ENCODE peak calls at places on chromosome 3, in seven cellular contexts. H, T, I, P, D, F and Z are unnamed samples.

GRCh38 chr3:55482496-55483195 is 4.5 kb downstream of the WNT5A start:
- DNase-seq in T (no peak), I (peak), F (peak), H (no peak), D (no peak), P (no peak), Z (no peak)

GRCh38 chr3:142523921-142524566 is 54.5 kb downstream of the ATR start:
- DNase-seq in H (no peak), T (no peak), D (no peak), I (no peak), P (no peak), F (peak), Z (no peak)

GRCh38 chr3:133881492-133881891 is 14.2 kb downstream of the RAB6B start:
- DNase-seq in F (no peak), T (no peak), P (no peak), H (no peak), I (no peak), D (no peak), Z (no peak)

GRCh38 chr3:126908752-126909275 is 74.1 kb upstream of the PLXNA1 start:
- DNase-seq in I (no peak), D (no peak), H (no peak), P (no peak), F (no peak), T (no peak), Z (no peak)

GRCh38 chr3:59240856-59241255 is 191.0 kb upstream of the CFAP20DC start:
- DNase-seq in D (no peak), H (no peak), F (peak), T (no peak), I (no peak), P (no peak), Z (no peak)

GRCh38 chr3:154314152-154314551 is 10.1 kb downstream of the DHX36 start:
- DNase-seq in F (no peak), T (no peak), P (no peak), D (no peak), I (no peak), H (no peak), Z (no peak)

GRCh38 chr3:124995460-124995994 is 60.3 kb downstream of the HEG1 start:
- DNase-seq in H (peak), I (peak), P (peak), T (no peak), D (peak), F (peak), Z (peak)

GRCh38 chr3:55477306-55478010 is 9.6 kb downstream of the WNT5A start:
- DNase-seq in F (no peak), D (no peak), I (no peak), H (no peak), T (no peak), P (no peak), Z (no peak)

GRCh38 chr3:131217296-131217741 is 164.3 kb upstream of the NUDT16 start:
- DNase-seq in P (no peak), F (no peak), D (peak), H (no peak), I (peak), T (no peak), Z (no peak)

GRCh38 chr3:127206154-127206553 is 13.2 kb downstream of the PRR23E start:
- DNase-seq in T (no peak), H (no peak), D (no peak), I (no peak), F (no peak), P (no peak), Z (no peak)

GRCh38 chr3:42635111-42635510 is 18.4 kb upstream of the ZBTB47 start:
- DNase-seq in T (no peak), I (no peak), D (no peak), H (no peak), F (peak), P (no peak), Z (no peak)

GRCh38 chr3:7957024-7957423 is 544.6 kb upstream of the LMCD1 start:
- DNase-seq in D (no peak), T (no peak), I (no peak), P (no peak), F (no peak), H (no peak), Z (no peak)

GRCh38 chr3:34725774-34726173 is 913.6 kb upstream of the ARPP21 start:
- DNase-seq in P (no peak), H (no peak), D (no peak), I (no peak), F (no peak), T (no peak), Z (no peak)

GRCh38 chr3:157201648-157202278 is 41.8 kb upstream of the CCNL1 start:
- DNase-seq in T (no peak), D (peak), P (no peak), I (peak), H (no peak), F (peak), Z (no peak)

GRCh38 chr3:129305592-129306091 is 27.0 kb downstream of the HMCES start:
- DNase-seq in I (peak), F (peak), T (peak), P (peak), H (peak), D (no peak), Z (peak)

GRCh38 chr3:182490601-182491485 is 302.5 kb upstream of the ATP11B start:
- DNase-seq in I (peak), P (no peak), H (no peak), D (peak), F (no peak), T (no peak), Z (peak)

GRCh38 chr3:37015631-37016030 is 22.3 kb downstream of the MLH1 start:
- DNase-seq in D (no peak), H (no peak), I (no peak), P (peak), T (no peak), F (no peak), Z (no peak)

GRCh38 chr3:37017683-37018082 is 24.4 kb downstream of the MLH1 start:
- DNase-seq in I (no peak), D (no peak), F (no peak), T (no peak), H (no peak), P (peak), Z (no peak)

GRCh38 chr3:37014620-37015019 is 21.3 kb downstream of the MLH1 start:
- DNase-seq in F (no peak), T (no peak), H (no peak), D (no peak), I (peak), P (peak), Z (no peak)

DNA sequence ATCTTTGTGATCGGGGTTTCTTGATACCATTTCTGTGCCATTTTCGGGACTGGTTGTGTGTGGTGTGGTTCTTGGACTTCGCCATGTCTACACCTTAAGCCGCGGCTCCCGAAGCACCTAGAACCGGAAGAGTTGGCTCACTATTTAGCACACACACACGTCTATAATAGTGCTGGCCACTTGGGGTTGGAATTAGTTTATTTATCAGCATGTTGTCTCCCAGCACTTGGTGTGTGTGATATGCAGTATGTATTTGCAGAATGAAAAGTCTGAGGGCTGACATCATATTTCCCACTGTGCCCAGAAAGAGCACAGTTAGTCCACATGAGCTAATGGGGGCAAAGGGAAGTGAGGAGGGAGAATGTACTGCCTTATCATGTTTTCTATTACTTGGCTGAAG is 23.6 kb downstream of the MLH1 start:
- DNase-seq in T (no peak), D (no peak), I (no peak), F (no peak), H (no peak), P (peak), Z (no peak)
- H3K27ac ChIP-seq in T (no peak), D (no peak), I (no peak), F (no peak), H (no peak), P (peak), Z (no peak)

GRCh38 chr3:73602171-73602570 is 22.6 kb downstream of the PDZRN3 start:
- DNase-seq in I (no peak), F (peak), H (no peak), D (no peak), P (peak), T (no peak), Z (no peak)

GRCh38 chr3:73599605-73600004 is 25.1 kb downstream of the PDZRN3 start:
- DNase-seq in D (no peak), I (no peak), F (no peak), P (no peak), T (no peak), H (no peak), Z (no peak)

GRCh38 chr3:73600293-73600938 is 24.3 kb downstream of the PDZRN3 start:
- DNase-seq in P (no peak), T (no peak), D (no peak), I (peak), F (peak), H (no peak), Z (no peak)

GRCh38 chr3:73601476-73601875 is 23.3 kb downstream of the PDZRN3 start:
- DNase-seq in F (peak), P (no peak), D (no peak), T (no peak), H (no peak), I (no peak), Z (no peak)

GRCh38 chr3:73601031-73601430 is 23.7 kb downstream of the PDZRN3 start:
- DNase-seq in H (no peak), F (peak), D (no peak), T (no peak), I (no peak), P (no peak), Z (no peak)
- H3K27ac ChIP-seq in H (peak), F (no peak), D (no peak), T (no peak), I (peak), P (peak), Z (no peak)

DNA sequence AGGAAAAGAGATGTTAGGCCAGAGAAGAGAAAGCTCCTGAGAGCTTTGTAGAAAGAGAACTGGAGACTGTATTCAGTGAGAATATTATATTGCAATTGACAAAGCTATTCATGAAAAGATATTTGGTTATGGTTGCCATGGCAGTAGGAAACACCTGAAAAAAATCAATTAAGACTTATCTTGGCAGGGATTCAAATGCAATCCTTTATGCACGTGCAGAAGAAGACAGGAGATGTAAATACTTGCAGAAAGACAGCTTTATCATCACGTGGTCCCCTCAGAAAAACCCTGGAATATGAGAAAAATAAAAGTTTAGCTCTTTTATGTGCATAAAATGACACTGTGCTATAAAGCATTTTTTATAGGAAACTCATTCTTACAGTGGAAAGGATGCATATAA is 636.1 kb upstream of the TBL1XR1 start:
- DNase-seq in H (no peak), D (no peak), T (no peak), P (no peak), I (no peak), F (no peak), Z (no peak)
- H3K27ac ChIP-seq in H (no peak), D (peak), T (no peak), P (no peak), I (no peak), F (no peak), Z (no peak)

GRCh38 chr3:40452057-40452456 is 5.1 kb upstream of the RPL14 start:
- DNase-seq in D (no peak), P (no peak), H (no peak), T (no peak), F (no peak), I (no peak), Z (no peak)
- H3K27ac ChIP-seq in D (peak), P (peak), H (peak), T (peak), F (no peak), I (peak), Z (peak)